ENCODE peak calls at places on chromosomes 11 and 22, in six cellular contexts. F is brain microvascular endothelial cell, N is A549, C is esophagus squamous epithelium, B is cardiac muscle cell, U is heart left ventricle. Z is an unnamed sample.

GRCh38 chr11:13009921-13010736 is 1.0 kb downstream of the RASSF10 start:
- DNase-seq in B (peak), C (no peak), F (no peak), U (no peak), N (peak), Z (peak)

GRCh38 chr11:12694182-12694531 is 19.9 kb downstream of the TEAD1 start:
- DNase-seq in C (no peak), B (no peak), U (no peak), N (peak), F (no peak), Z (peak)

GRCh38 chr22:22103078-22103593 is 120.5 kb upstream of the TOP3B start:
- DNase-seq in F (no peak), U (no peak), B (no peak), N (peak), C (no peak), Z (peak)

GRCh38 chr11:62337682-62338181 is 484 bp downstream of the ASRGL1 start:
- DNase-seq in U (no peak), B (peak), C (no peak), N (peak), F (no peak), Z (peak)

GRCh38 chr11:17471501-17471900 is 5.1 kb downstream of the ABCC8 start:
- DNase-seq in B (no peak), N (peak), F (no peak), U (no peak), C (no peak), Z (no peak)

GRCh38 chr11:107439586-107440201 is 17.9 kb downstream of the CWF19L2 start:
- DNase-seq in C (no peak), U (no peak), N (no peak), F (no peak), B (no peak), Z (no peak)

GRCh38 chr11:135033545-135033944 is 621.5 kb upstream of the B3GAT1 start:
- DNase-seq in N (peak), C (no peak), U (no peak), B (peak), F (peak), Z (peak)

GRCh38 chr11:86916330-86916729 is 38.9 kb downstream of the FZD4 start:
- DNase-seq in N (peak), U (peak), F (peak), C (no peak), B (no peak), Z (no peak)

GRCh38 chr11:126127898-126128297 is 65.2 kb upstream of the CDON start:
- DNase-seq in C (no peak), B (no peak), U (no peak), N (no peak), F (no peak), Z (no peak)

GRCh38 chr11:12242071-12242672 is 131.8 kb downstream of the MICAL2 start:
- DNase-seq in B (no peak), N (no peak), F (no peak), U (no peak), C (no peak), Z (peak)

GRCh38 chr11:126917531-126918204 is 82.9 kb downstream of the KIRREL3 start:
- DNase-seq in N (peak), B (no peak), U (no peak), F (peak), C (no peak), Z (no peak)

GRCh38 chr11:6209801-6210200 is 4.4 kb downstream of the C11orf42 start:
- DNase-seq in N (no peak), U (no peak), C (no peak), F (no peak), B (no peak), Z (no peak)

GRCh38 chr11:94183886-94184264 is 55.2 kb downstream of the PANX1 start:
- DNase-seq in C (no peak), N (peak), F (peak), B (peak), U (peak), Z (peak)

GRCh38 chr11:47961383-47961782 is 19.0 kb upstream of the PTPRJ start:
- DNase-seq in N (peak), C (no peak), U (no peak), B (peak), F (no peak), Z (peak)

GRCh38 chr11:117182551-117182935 is 4.0 kb downstream of the SIDT2 start:
- DNase-seq in B (no peak), U (no peak), C (no peak), N (no peak), F (no peak), Z (no peak)

GRCh38 chr11:103528596-103528995 is 419.4 kb downstream of the DYNC2H1 start:
- DNase-seq in B (no peak), U (no peak), N (no peak), F (no peak), C (no peak), Z (no peak)

GRCh38 chr11:33387586-33387985 is 130.4 kb downstream of the HIPK3 start:
- DNase-seq in U (no peak), B (no peak), C (no peak), N (no peak), F (no peak), Z (no peak)

GRCh38 chr11:33383920-33384209 is 126.7 kb downstream of the HIPK3 start:
- DNase-seq in F (no peak), U (no peak), B (no peak), N (no peak), C (no peak), Z (no peak)

GRCh38 chr11:33379931-33380330 is 122.8 kb downstream of the HIPK3 start:
- DNase-seq in U (no peak), F (no peak), B (no peak), C (no peak), N (no peak), Z (no peak)

GRCh38 chr11:33384251-33384650 is 127.1 kb downstream of the HIPK3 start:
- DNase-seq in C (no peak), B (no peak), F (no peak), N (no peak), U (no peak), Z (no peak)

GRCh38 chr11:33383075-33383919 is 126.1 kb downstream of the HIPK3 start:
- DNase-seq in N (no peak), F (peak), B (no peak), C (no peak), U (no peak), Z (no peak)
- H3K27ac ChIP-seq in N (no peak), F (peak), B (no peak), C (no peak), U (no peak), Z (no peak)

GRCh38 chr22:50482107-50483074 is 1.0 kb downstream of the ADM2 start:
- DNase-seq in C (no peak), B (no peak), U (no peak), N (no peak), F (no peak), Z (peak)
- H3K27ac ChIP-seq in C (no peak), B (no peak), U (no peak), N (peak), F (no peak), Z (no peak)

GRCh38 chr11:64549969-64550368 is 41.1 kb upstream of the SLC22A12 start:
- DNase-seq in C (no peak), U (no peak), B (no peak), N (no peak), F (no peak), Z (no peak)

GRCh38 chr11:64558065-64558745 is 32.8 kb upstream of the SLC22A12 start:
- DNase-seq in C (no peak), N (no peak), B (no peak), F (no peak), U (no peak), Z (peak)

GRCh38 chr11:64556721-64557250 is 34.2 kb upstream of the SLC22A12 start:
- DNase-seq in B (no peak), F (no peak), N (no peak), U (no peak), C (no peak), Z (no peak)

GRCh38 chr11:64556044-64556720 is 34.8 kb upstream of the SLC22A12 start:
- DNase-seq in N (no peak), U (no peak), C (no peak), B (no peak), F (no peak), Z (no peak)

DNA sequence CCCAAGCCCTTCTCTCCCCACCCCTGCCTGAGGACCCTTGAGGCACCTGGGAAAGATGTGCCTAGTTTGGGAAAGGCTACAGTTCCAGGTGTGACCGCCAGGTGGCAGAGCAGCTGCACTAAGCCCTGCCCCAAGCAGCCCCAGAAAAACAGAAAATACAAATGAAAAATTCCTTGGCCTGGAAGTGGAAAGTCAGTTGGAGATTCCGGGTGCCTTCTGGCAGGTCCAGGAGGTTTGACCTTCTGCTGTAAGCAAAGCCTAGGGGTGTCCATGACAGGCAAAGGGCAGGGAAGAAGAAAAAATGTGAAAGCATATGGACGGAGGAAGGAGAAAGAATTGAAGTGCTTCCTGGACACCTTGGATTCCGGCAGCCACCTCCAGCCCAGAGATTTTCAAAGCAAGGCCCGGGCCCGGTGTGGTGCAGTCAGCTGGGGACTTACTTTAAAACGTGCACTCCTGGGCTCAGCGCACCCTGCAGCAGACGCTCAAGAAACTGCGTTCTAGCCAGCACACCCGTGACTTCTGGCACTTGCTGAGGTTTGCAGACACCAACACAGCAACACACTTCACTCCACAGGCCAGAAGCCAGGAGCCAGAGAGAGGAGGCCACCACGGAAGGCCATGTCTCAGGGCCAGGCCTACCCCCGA is 37.3 kb upstream of the SLC22A12 start:
- DNase-seq in N (peak), F (peak), B (peak), U (peak), C (no peak), Z (peak)
- H3K27ac ChIP-seq in N (peak), F (no peak), B (peak), U (peak), C (no peak), Z (no peak)

DNA sequence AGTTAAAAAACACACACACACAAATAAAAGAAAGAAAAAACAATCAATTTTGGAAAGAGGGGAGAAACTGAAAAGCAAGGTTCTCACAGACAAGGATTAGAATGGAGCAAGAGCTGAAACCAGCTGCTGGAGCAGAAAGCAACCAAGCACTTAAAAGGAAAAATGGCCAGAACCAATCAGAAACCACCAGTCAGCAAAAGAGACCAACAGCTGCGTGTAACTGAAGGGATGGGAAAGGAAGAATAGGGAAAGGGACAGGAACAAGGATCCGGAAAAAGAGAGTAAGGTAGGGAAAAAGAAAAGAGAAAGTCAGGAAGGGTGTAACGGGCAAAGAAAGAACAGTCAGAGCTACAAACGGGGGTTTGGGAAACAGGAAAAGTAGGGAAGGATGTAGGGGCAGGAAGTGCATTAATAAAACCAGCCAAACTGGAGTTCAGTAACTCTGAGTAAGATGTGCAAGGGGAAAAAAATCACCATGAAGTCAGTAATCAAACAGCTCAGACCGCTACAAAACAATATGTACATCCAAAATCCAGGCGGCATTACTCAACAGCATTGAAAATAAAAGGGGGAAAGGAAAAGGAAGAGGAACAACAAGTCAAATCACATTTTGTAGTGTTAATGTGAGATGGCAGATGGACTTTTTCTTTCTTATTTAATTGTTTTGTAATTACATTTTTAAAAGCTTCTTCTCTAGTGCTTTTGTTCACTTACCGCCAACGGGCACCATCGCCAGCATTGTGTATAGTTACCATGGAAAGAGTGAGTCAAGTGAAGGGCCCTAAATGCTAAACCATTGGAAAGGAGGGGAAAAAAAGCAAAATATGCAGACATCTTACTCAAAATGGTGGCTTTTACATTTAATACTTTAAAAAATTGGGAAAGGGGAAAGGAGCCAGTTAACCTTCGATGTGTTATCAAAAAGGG is 49.2 kb downstream of the APOL5 start:
- DNase-seq in F (no peak), N (no peak), B (peak), U (no peak), C (no peak), Z (peak)
- H3K27ac ChIP-seq in F (no peak), N (no peak), B (peak), U (no peak), C (no peak), Z (peak)

GRCh38 chr11:83978942-83979341 is 692.8 kb upstream of the CCDC90B start:
- DNase-seq in B (no peak), F (no peak), U (no peak), N (no peak), C (no peak), Z (no peak)

GRCh38 chr11:83971063-83971462 is 684.9 kb upstream of the CCDC90B start:
- DNase-seq in N (no peak), U (no peak), B (no peak), F (no peak), C (no peak), Z (peak)

GRCh38 chr11:83979593-83979992 is 693.4 kb upstream of the CCDC90B start:
- DNase-seq in U (no peak), B (peak), N (no peak), F (no peak), C (no peak), Z (peak)

GRCh38 chr11:83972536-83972935 is 686.4 kb upstream of the CCDC90B start:
- DNase-seq in F (no peak), U (no peak), B (no peak), C (no peak), N (no peak), Z (no peak)

GRCh38 chr11:83975984-83976383 is 689.8 kb upstream of the CCDC90B start:
- DNase-seq in B (no peak), C (no peak), N (no peak), F (no peak), U (no peak), Z (no peak)
- H3K27ac ChIP-seq in B (no peak), C (no peak), N (no peak), F (no peak), U (no peak), Z (no peak)

GRCh38 chr22:35230417-35230816 is 26.9 kb upstream of the HMGXB4 start:
- DNase-seq in U (no peak), F (no peak), B (no peak), N (no peak), C (no peak), Z (no peak)
- H3K27ac ChIP-seq in U (no peak), F (no peak), B (no peak), N (no peak), C (no peak), Z (no peak)

GRCh38 chr11:122234257-122234656 is 118.2 kb upstream of the BLID start:
- DNase-seq in B (no peak), C (no peak), N (no peak), F (no peak), U (no peak), Z (no peak)
- H3K27ac ChIP-seq in B (no peak), C (no peak), N (no peak), F (no peak), U (no peak), Z (no peak)

GRCh38 chr22:39530136-39530535 is 2.4 kb downstream of the RPS19BP1 start:
- DNase-seq in F (no peak), U (no peak), B (no peak), C (no peak), N (no peak), Z (no peak)

GRCh38 chr22:39529487-39529851 is 3.1 kb downstream of the RPS19BP1 start:
- DNase-seq in C (no peak), F (no peak), U (no peak), N (no peak), B (no peak), Z (no peak)

GRCh38 chr22:39527481-39527961 is 5.0 kb downstream of the RPS19BP1 start:
- DNase-seq in N (no peak), C (no peak), F (no peak), U (no peak), B (no peak), Z (peak)

GRCh38 chr22:39528080-39528661 is 4.4 kb downstream of the RPS19BP1 start:
- DNase-seq in B (no peak), C (no peak), U (no peak), N (no peak), F (no peak), Z (no peak)

GRCh38 chr22:39528681-39529486 is 3.7 kb downstream of the RPS19BP1 start:
- DNase-seq in N (peak), B (peak), F (peak), C (peak), U (peak), Z (peak)
- H3K27ac ChIP-seq in N (peak), B (peak), F (no peak), C (peak), U (no peak), Z (peak)

Z was measured in GM23338.